ENCODE peak calls at places on chromosome 10, in nine cellular contexts. I is kidney tubule cell; E is effector memory CD8-positive, alpha-beta T cell; X is neuronal stem cell; P is endothelial cell; V is NCI-H2107; R is iPS DF 6.9; U is neural progenitor cell; K is left ventricle myocardium superior. Z is an unnamed sample.
A peak's percentile ranks its signal among the peaks of the same experiment; 100 is the strongest.

GRCh38 chr10:100791254-100792058 is 46.1 kb downstream of the PAX2 start:
- DNase-seq in K (no peak), R (no peak), I (no peak), U (no peak), P (no peak), E (no peak), V (no peak), X (no peak), Z (no peak)

GRCh38 chr10:29636178-29636577 is 1.4 kb upstream of the SVIL start:
- DNase-seq in I (peak; percentile 42), E (no peak), U (no peak), V (no peak), R (no peak), P (no peak), X (no peak), K (no peak), Z (no peak)

GRCh38 chr10:110310741-110311140 is 6.0 kb upstream of the SMNDC1 start:
- DNase-seq in K (no peak), X (no peak), E (no peak), R (no peak), P (no peak), V (no peak), I (peak; percentile 60), U (no peak), Z (no peak)

GRCh38 chr10:44627591-44628354 is 242.9 kb upstream of the CXCL12 start:
- DNase-seq in U (no peak), V (no peak), I (no peak), K (no peak), P (no peak), X (no peak), R (no peak), E (no peak), Z (no peak)

GRCh38 chr10:18683427-18683826 is 24.2 kb downstream of the ARL5B start:
- DNase-seq in R (no peak), E (no peak), K (no peak), U (no peak), X (no peak), P (no peak), V (no peak), I (peak; percentile 24), Z (no peak)

GRCh38 chr10:43350686-43351085 is 20.8 kb upstream of the FXYD4 start:
- DNase-seq in K (no peak), X (no peak), V (no peak), P (no peak), R (no peak), E (no peak), U (no peak), I (no peak), Z (no peak)

GRCh38 chr10:113643183-113643582 is 20.7 kb downstream of the NRAP start:
- DNase-seq in X (no peak), U (no peak), V (no peak), P (no peak), E (no peak), R (no peak), I (no peak), K (no peak), Z (no peak)

GRCh38 chr10:71811351-71811750 is 38.0 kb upstream of the VSIR start:
- DNase-seq in E (no peak), U (no peak), X (no peak), V (no peak), P (no peak), K (no peak), I (no peak), R (no peak), Z (no peak)

GRCh38 chr10:67261300-67261797 is 335.5 kb downstream of the LRRTM3 start:
- DNase-seq in U (no peak), K (no peak), R (no peak), E (no peak), P (no peak), I (no peak), X (no peak), V (no peak), Z (no peak)

GRCh38 chr10:20885678-20886077 is 11.4 kb downstream of the NEBL start:
- DNase-seq in V (no peak), E (no peak), I (peak; percentile 76), K (no peak), P (no peak), U (no peak), X (no peak), R (no peak), Z (no peak)

GRCh38 chr10:10007972-10008371 is 1009.7 kb upstream of the CELF2 start:
- DNase-seq in P (no peak), U (no peak), K (no peak), I (peak; percentile 3), E (no peak), R (no peak), X (no peak), V (no peak), Z (no peak)

GRCh38 chr10:25934673-25935139 is 677 bp downstream of the MYO3A start:
- DNase-seq in R (peak; percentile 9), P (peak; percentile 69), K (no peak), U (peak; percentile 71), V (peak; percentile 32), E (no peak), I (peak; percentile 39), X (no peak), Z (no peak)

GRCh38 chr10:104445359-104445758 is 91.7 kb downstream of the CFAP58 start:
- DNase-seq in I (peak; percentile 97), R (no peak), P (no peak), X (no peak), U (no peak), V (no peak), K (no peak), E (no peak), Z (no peak)

GRCh38 chr10:85547460-85548023 is 819.1 kb downstream of the GRID1 start:
- DNase-seq in X (no peak), U (peak; percentile 15), R (no peak), I (no peak), P (no peak), E (no peak), V (no peak), K (no peak), Z (no peak)

GRCh38 chr10:23399701-23400144 is 39.2 kb upstream of the OTUD1 start:
- DNase-seq in P (no peak), K (peak; percentile 54), V (no peak), I (peak; percentile 75), X (no peak), E (no peak), R (no peak), U (no peak), Z (no peak)

GRCh38 chr10:77687018-77687417 is 49.4 kb upstream of the KCNMA1 start:
- DNase-seq in V (no peak), P (no peak), E (no peak), K (no peak), R (no peak), X (no peak), I (no peak), U (peak; percentile 32), Z (no peak)

Z was measured in HCT116.